ENCODE peak calls at places on chromosomes 11 and 22, in eight cellular contexts. B is neural progenitor cell, C is GM23338, S is HCT116, U is hepatocyte, V is MM.1S, X is SK-N-SH, W is OCI-LY7. E is an unnamed sample.

GRCh38 chr11:115759622-115760527 is 255.7 kb upstream of the CADM1 start:
- DNase-seq in C (peak), W (no peak), S (no peak), X (peak), B (peak), U (peak), V (no peak), E (no peak)

GRCh38 chr11:114738954-114739353 is 60.6 kb downstream of the NXPE2 start:
- DNase-seq in U (peak), W (peak), S (peak), C (peak), B (peak), V (peak), X (peak), E (peak)

GRCh38 chr22:36578619-36579018 is 49.7 kb upstream of the EIF3D start:
- DNase-seq in W (no peak), C (no peak), B (no peak), V (no peak), U (no peak), S (no peak), X (no peak), E (peak)

GRCh38 chr22:31173386-31174145 is 13.6 kb downstream of the RNF185 start:
- DNase-seq in V (no peak), U (peak), C (no peak), B (no peak), X (no peak), S (no peak), W (no peak), E (peak)

GRCh38 chr11:33531743-33532181 is 168.9 kb downstream of the C11orf91 start:
- DNase-seq in V (no peak), C (no peak), S (no peak), W (no peak), U (no peak), X (no peak), B (no peak), E (no peak)

GRCh38 chr11:46693597-46694012 is 6.8 kb downstream of the ARHGAP1 start:
- DNase-seq in W (no peak), B (no peak), U (peak), X (no peak), C (no peak), S (no peak), V (no peak), E (no peak)

GRCh38 chr11:131910491-131911387 is 540.3 kb downstream of the NTM start:
- DNase-seq in S (no peak), V (no peak), W (no peak), U (peak), C (peak), B (peak), X (peak), E (no peak)

GRCh38 chr22:23856721-23857605 is 712 bp upstream of the SLC2A11 start:
- DNase-seq in B (peak), U (peak), S (no peak), W (peak), C (peak), X (peak), V (peak), E (no peak)

GRCh38 chr11:2662024-2662312 is 37.8 kb downstream of the KCNQ1OT1 start:
- DNase-seq in U (no peak), S (no peak), B (no peak), X (no peak), V (no peak), C (no peak), W (no peak), E (no peak)
- H3K4me3 ChIP-seq in U (no peak), S (no peak), B (no peak), X (no peak), V (no peak), C (no peak), W (no peak), E (no peak)

DNA sequence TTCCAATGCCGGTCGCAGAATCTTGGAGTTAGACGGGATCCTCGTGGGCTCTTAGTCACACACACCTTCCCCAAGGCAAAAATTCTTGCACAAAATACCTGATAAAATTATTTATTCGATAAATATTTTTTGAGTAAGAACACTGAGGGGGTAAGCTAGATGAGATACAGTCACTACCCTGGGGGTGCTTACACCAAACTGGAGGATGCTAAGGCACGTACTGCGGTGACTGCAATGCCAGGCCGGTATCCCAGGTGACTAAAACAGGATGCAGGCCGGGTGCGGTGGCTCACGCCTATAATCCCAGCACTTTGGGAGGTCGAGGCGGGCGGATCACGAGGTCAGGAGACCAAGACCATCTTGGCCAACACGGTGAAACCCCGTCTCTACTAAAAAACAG is 1.7 kb upstream of the MRTFA start:
- DNase-seq in S (no peak), W (no peak), V (no peak), C (no peak), U (no peak), X (no peak), B (no peak), E (peak)
- TF ChIP-seq EZH2phosphoT487 in S (no peak), W (no peak), V (no peak), C (no peak), U (no peak), X (no peak), B (no peak), E (no peak)

DNA sequence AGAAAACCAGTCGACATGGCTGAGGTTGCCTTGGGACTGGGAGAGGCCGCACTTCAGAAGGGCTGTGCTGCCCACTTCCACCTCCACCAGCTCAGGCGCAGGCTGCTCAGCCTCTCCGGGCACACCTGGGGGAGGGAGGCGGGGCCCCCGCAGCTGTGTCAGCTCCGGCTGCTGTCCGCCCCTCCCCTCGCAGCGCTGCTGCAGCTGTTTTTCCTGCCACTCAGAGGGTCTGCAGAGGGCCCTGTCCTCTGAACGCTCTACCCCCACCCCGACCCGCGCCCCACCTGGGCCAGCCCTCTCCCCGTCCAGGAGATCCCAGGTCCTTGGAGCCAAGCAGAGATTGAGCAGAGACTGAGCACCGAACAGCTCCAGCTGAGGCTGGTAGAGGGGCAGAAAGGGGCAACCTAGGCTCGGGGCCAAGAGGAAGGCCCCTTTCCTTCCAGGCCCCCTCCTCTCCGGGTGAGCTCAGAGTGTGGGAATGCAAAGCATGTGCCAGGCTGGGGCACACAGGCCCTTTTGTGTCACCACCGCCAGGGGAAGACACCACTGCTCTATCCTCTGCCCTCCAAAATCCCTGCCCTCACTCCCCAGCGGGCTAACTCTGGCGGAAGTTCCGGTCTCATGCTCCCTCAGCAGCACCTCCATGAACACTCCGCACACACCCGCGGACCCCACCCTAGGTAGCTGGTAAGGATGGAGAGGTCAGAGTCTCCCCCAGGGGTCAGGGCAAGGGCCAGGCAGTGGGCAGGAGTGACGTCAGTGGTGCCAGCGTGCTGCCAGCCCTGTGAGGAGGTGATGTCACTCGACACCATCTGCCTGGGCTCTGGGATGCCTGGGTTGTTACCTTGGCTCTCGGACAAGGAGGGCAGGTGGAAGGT is 1.6 kb downstream of the MCAM start:
- DNase-seq in C (peak), U (no peak), X (peak), V (peak), S (no peak), W (peak), B (peak), E (peak)
- TF ChIP-seq CTCF in C (no peak), U (peak), X (peak), V (peak), S (peak), W (peak), B (peak), E (peak)

GRCh38 chr22:46675938-46676337 is 55.8 kb downstream of the GRAMD4 start:
- DNase-seq in U (no peak), W (no peak), B (no peak), X (no peak), V (no peak), C (no peak), S (no peak), E (no peak)

GRCh38 chr22:46675479-46675878 is 55.3 kb downstream of the GRAMD4 start:
- DNase-seq in B (no peak), X (no peak), C (no peak), U (no peak), S (no peak), V (no peak), W (no peak), E (no peak)

GRCh38 chr22:46674367-46674781 is 54.2 kb downstream of the GRAMD4 start:
- DNase-seq in B (no peak), V (no peak), S (no peak), X (no peak), U (no peak), C (no peak), W (peak), E (no peak)

GRCh38 chr22:46673677-46674236 is 53.6 kb downstream of the GRAMD4 start:
- DNase-seq in S (no peak), B (no peak), V (no peak), C (no peak), U (no peak), W (no peak), X (no peak), E (no peak)

GRCh38 chr22:46674906-46675305 is 54.7 kb downstream of the GRAMD4 start:
- DNase-seq in X (no peak), B (no peak), C (no peak), W (no peak), U (no peak), S (no peak), V (no peak), E (no peak)
- H3K4me3 ChIP-seq in X (no peak), B (no peak), C (no peak), W (peak), U (no peak), S (no peak), V (no peak), E (no peak)

E was measured in PC-3.